ENCODE peak calls at places on chromosome 7, in eight cellular contexts. V is CD8-positive, alpha-beta T cell; X is right atrium auricular region; H is SJSA1; E is IMR-90; J is GM23248; U is GM23338; F is psoas muscle. N is an unnamed sample. For H3K27me3, the result is how much of the 10 kb centered on the place peaks cover.

GRCh38 chr7:151460474-151460855 is 20.5 kb upstream of the CRYGN start:
- DNase-seq in V (no peak), X (peak), H (no peak), E (no peak), J (peak), U (no peak), F (peak), N (peak)

GRCh38 chr7:101172005-101172853 is 6.9 kb upstream of the VGF start:
- DNase-seq in V (no peak), X (no peak), H (no peak), E (no peak), J (no peak), U (peak), F (no peak), N (no peak)

GRCh38 chr7:131027287-131027773 is 293.3 kb upstream of the KLF14 start:
- DNase-seq in V (no peak), X (peak), H (no peak), E (peak), J (peak), U (no peak), F (peak), N (peak)

GRCh38 chr7:36523371-36523953 is 133.8 kb downstream of the ANLN start:
- DNase-seq in V (no peak), X (no peak), H (no peak), E (no peak), J (no peak), U (no peak), F (no peak), N (no peak)

GRCh38 chr7:48760528-48761265 is 163.7 kb upstream of the CDC14C start:
- DNase-seq in V (no peak), X (no peak), H (no peak), E (no peak), J (peak), U (no peak), F (no peak), N (no peak)

GRCh38 chr7:135232087-135232486 is 1.6 kb upstream of the STRA8 start:
- DNase-seq in V (no peak), X (no peak), H (no peak), E (no peak), J (no peak), U (no peak), F (no peak), N (no peak)

GRCh38 chr7:192701-193536 is 548 bp downstream of the FAM20C start:
- DNase-seq in V (no peak), X (no peak), H (no peak), E (peak), J (peak), U (no peak), F (no peak), N (peak)

GRCh38 chr7:36763084-36763807 is 39.0 kb upstream of the AOAH start:
- DNase-seq in V (no peak), X (no peak), H (no peak), E (peak), J (peak), U (peak), F (no peak), N (peak)

GRCh38 chr7:93949468-93949867 is 27.9 kb downstream of the GNG11 start:
- DNase-seq in V (no peak), X (no peak), H (peak), E (peak), J (peak), U (no peak), F (no peak), N (no peak)

GRCh38 chr7:24907311-24907886 is 72.6 kb downstream of the OSBPL3 start:
- DNase-seq in V (peak), X (no peak), H (no peak), E (peak), J (peak), U (no peak), F (no peak), N (no peak)

GRCh38 chr7:90188281-90188680 is 23.3 kb upstream of the STEAP2 start:
- DNase-seq in V (no peak), X (no peak), H (no peak), E (no peak), J (no peak), U (no peak), F (no peak), N (no peak)

GRCh38 chr7:309586-310228 is 19.7 kb downstream of the FOXL3 start:
- DNase-seq in V (no peak), X (no peak), H (no peak), E (no peak), J (no peak), U (no peak), F (no peak), N (no peak)

GRCh38 chr7:55155351-55156117 is 136.7 kb downstream of the EGFR start:
- DNase-seq in V (no peak), X (no peak), H (no peak), E (no peak), J (no peak), U (no peak), F (no peak), N (no peak)

GRCh38 chr7:31899356-31899927 is 170.8 kb downstream of the PDE1C start:
- DNase-seq in V (no peak), X (no peak), H (no peak), E (no peak), J (no peak), U (no peak), F (no peak), N (no peak)

GRCh38 chr7:63080406-63080805 is 918.2 kb upstream of the ZNF722 start:
- DNase-seq in V (no peak), X (no peak), H (no peak), E (no peak), J (no peak), U (no peak), F (no peak), N (no peak)

GRCh38 chr7:104196161-104196560 is 11.7 kb downstream of the ORC5 start:
- DNase-seq in V (no peak), X (no peak), H (no peak), E (peak), J (no peak), U (no peak), F (no peak), N (no peak)

GRCh38 chr7:123432601-123433000 is 101.8 kb downstream of the IQUB start:
- DNase-seq in V (no peak), X (no peak), H (no peak), E (no peak), J (no peak), U (no peak), F (no peak), N (no peak)
- H3K4me3 ChIP-seq in V (no peak), X (no peak), H (no peak), E (no peak), J (no peak), U (no peak), F (no peak), N (no peak)

GRCh38 chr7:143300959-143301617 is 12.9 kb downstream of the CASP2 start:
- DNase-seq in V (no peak), X (no peak), H (no peak), E (peak), J (no peak), U (no peak), F (no peak), N (no peak)
- H3K27ac ChIP-seq in V (no peak), X (no peak), H (no peak), E (no peak), J (no peak), U (no peak), F (no peak), N (peak)

GRCh38 chr7:69839782-69840181 is 241.5 kb downstream of the AUTS2 start:
- DNase-seq in V (no peak), X (no peak), H (no peak), E (no peak), J (no peak), U (no peak), F (no peak), N (no peak)
- H3K27me3 ChIP-seq in V (under half), X (under half), H (under half), E (under half), J (under half), U (under half), F (under half), N (under half)

GRCh38 chr7:44105832-44106231 is 1.7 kb downstream of the AEBP1 start:
- DNase-seq in V (no peak), X (no peak), H (no peak), E (no peak), J (no peak), U (no peak), F (no peak), N (no peak)
- H3K4me3 ChIP-seq in V (no peak), X (peak), H (no peak), E (no peak), J (peak), U (peak), F (peak), N (no peak)

N was measured in upper lobe of left lung.